ENCODE peak calls at places on chromosomes 2 and 18, in five cellular contexts. One of them, this sample, is unnamed.

GRCh38 chr2:111031546-111032484 is 88.9 kb upstream of the BCL2L11 start:
- DNase-seq in lower lobe of right lung: no peak
- DNase-seq in right cardiac atrium: no peak
- DNase-seq in dorsolateral prefrontal cortex: no peak
- DNase-seq in bronchial epithelial cell: no peak
- DNase-seq in this sample: no peak

GRCh38 chr2:17594533-17595391 is 54.3 kb downstream of the VSNL1 start:
- DNase-seq in lower lobe of right lung: no peak
- DNase-seq in dorsolateral prefrontal cortex: peak; percentile 52
- DNase-seq in right cardiac atrium: no peak
- DNase-seq in bronchial epithelial cell: no peak
- DNase-seq in this sample: no peak

GRCh38 chr2:218166791-218167190 is at the start of gene CXCR1:
- DNase-seq in bronchial epithelial cell: peak; percentile 75
- DNase-seq in dorsolateral prefrontal cortex: no peak
- DNase-seq in lower lobe of right lung: no peak
- DNase-seq in right cardiac atrium: no peak
- DNase-seq in this sample: peak; percentile 69

GRCh38 chr2:95181774-95182173 is 16.2 kb downstream of the ZNF2 start:
- DNase-seq in dorsolateral prefrontal cortex: no peak
- DNase-seq in bronchial epithelial cell: no peak
- DNase-seq in right cardiac atrium: no peak
- DNase-seq in lower lobe of right lung: no peak
- DNase-seq in this sample: no peak

GRCh38 chr2:11146076-11146475 is 9.2 kb upstream of the SLC66A3 start:
- DNase-seq in lower lobe of right lung: no peak
- DNase-seq in right cardiac atrium: no peak
- DNase-seq in bronchial epithelial cell: no peak
- DNase-seq in dorsolateral prefrontal cortex: no peak
- DNase-seq in this sample: no peak

GRCh38 chr2:112483047-112483473 is 1.1 kb downstream of the TTL start:
- DNase-seq in lower lobe of right lung: no peak
- DNase-seq in bronchial epithelial cell: peak; percentile 59
- DNase-seq in right cardiac atrium: no peak
- DNase-seq in dorsolateral prefrontal cortex: peak; percentile 53
- DNase-seq in this sample: peak; percentile 60

GRCh38 chr2:159124931-159125467 is 156.6 kb downstream of the TANC1 start:
- DNase-seq in right cardiac atrium: no peak
- DNase-seq in dorsolateral prefrontal cortex: no peak
- DNase-seq in lower lobe of right lung: no peak
- DNase-seq in bronchial epithelial cell: no peak
- DNase-seq in this sample: no peak

GRCh38 chr2:70674636-70675430 is 93.2 kb downstream of the ADD2 start:
- DNase-seq in lower lobe of right lung: no peak
- DNase-seq in dorsolateral prefrontal cortex: no peak
- DNase-seq in right cardiac atrium: no peak
- DNase-seq in bronchial epithelial cell: no peak
- DNase-seq in this sample: no peak

GRCh38 chr2:168468354-168468753 is 12.3 kb downstream of the CERS6 start:
- DNase-seq in dorsolateral prefrontal cortex: no peak
- DNase-seq in lower lobe of right lung: no peak
- DNase-seq in right cardiac atrium: no peak
- DNase-seq in bronchial epithelial cell: no peak
- DNase-seq in this sample: no peak

GRCh38 chr2:68225119-68225632 is 27.2 kb downstream of the PPP3R1 start:
- DNase-seq in bronchial epithelial cell: peak; percentile 42
- DNase-seq in right cardiac atrium: no peak
- DNase-seq in lower lobe of right lung: no peak
- DNase-seq in dorsolateral prefrontal cortex: no peak
- DNase-seq in this sample: no peak

GRCh38 chr2:96773922-96774321 is 13.2 kb downstream of the CNNM4 start:
- DNase-seq in dorsolateral prefrontal cortex: no peak
- DNase-seq in right cardiac atrium: no peak
- DNase-seq in lower lobe of right lung: peak; percentile 54
- DNase-seq in bronchial epithelial cell: no peak
- DNase-seq in this sample: peak; percentile 43

GRCh38 chr2:194566907-194567660 is 1089.9 kb upstream of the SLC39A10 start:
- DNase-seq in right cardiac atrium: no peak
- DNase-seq in dorsolateral prefrontal cortex: no peak
- DNase-seq in lower lobe of right lung: no peak
- DNase-seq in bronchial epithelial cell: no peak
- DNase-seq in this sample: no peak

GRCh38 chr2:153354406-153354805 is 124.2 kb downstream of the RPRM start:
- DNase-seq in bronchial epithelial cell: peak; percentile 20
- DNase-seq in right cardiac atrium: no peak
- DNase-seq in dorsolateral prefrontal cortex: no peak
- DNase-seq in lower lobe of right lung: no peak
- DNase-seq in this sample: no peak

GRCh38 chr2:179749210-179749609 is 112.2 kb downstream of the ZNF385B start:
- DNase-seq in lower lobe of right lung: no peak
- DNase-seq in dorsolateral prefrontal cortex: no peak
- DNase-seq in right cardiac atrium: no peak
- DNase-seq in bronchial epithelial cell: peak; percentile 6
- DNase-seq in this sample: no peak

GRCh38 chr18:22314001-22314400 is 103.7 kb downstream of the CTAGE1 start:
- DNase-seq in bronchial epithelial cell: no peak
- DNase-seq in right cardiac atrium: no peak
- DNase-seq in dorsolateral prefrontal cortex: no peak
- DNase-seq in lower lobe of right lung: no peak
- DNase-seq in this sample: no peak

GRCh38 chr18:74632088-74632679 is 34.5 kb downstream of the ZNF407 start:
- DNase-seq in right cardiac atrium: no peak
- DNase-seq in bronchial epithelial cell: no peak
- DNase-seq in lower lobe of right lung: no peak
- DNase-seq in dorsolateral prefrontal cortex: no peak
- DNase-seq in this sample: no peak
- H3K4me3 ChIP-seq in right cardiac atrium: no peak overlapping the region
- H3K4me3 ChIP-seq in bronchial epithelial cell: no peak overlapping the region
- H3K4me3 ChIP-seq in lower lobe of right lung: no peak overlapping the region
- H3K4me3 ChIP-seq in dorsolateral prefrontal cortex: no peak overlapping the region
- H3K4me3 ChIP-seq in this sample: no peak overlapping the region

GRCh38 chr2:66446924-66447323 is 12.0 kb downstream of the MEIS1 start:
- DNase-seq in lower lobe of right lung: no peak
- DNase-seq in right cardiac atrium: no peak
- DNase-seq in bronchial epithelial cell: no peak
- DNase-seq in dorsolateral prefrontal cortex: no peak
- DNase-seq in this sample: no peak
- H3K4me3 ChIP-seq in lower lobe of right lung: peak overlapping the region; percentile 71
- H3K4me3 ChIP-seq in right cardiac atrium: no peak overlapping the region
- H3K4me3 ChIP-seq in bronchial epithelial cell: no peak overlapping the region
- H3K4me3 ChIP-seq in dorsolateral prefrontal cortex: no peak overlapping the region
- H3K4me3 ChIP-seq in this sample: no peak overlapping the region

GRCh38 chr2:146934921-146935320 is 909.9 kb upstream of the ACVR2A start:
- DNase-seq in dorsolateral prefrontal cortex: no peak
- DNase-seq in right cardiac atrium: no peak
- DNase-seq in bronchial epithelial cell: no peak
- DNase-seq in lower lobe of right lung: no peak
- DNase-seq in this sample: no peak

GRCh38 chr2:146944601-146945000 is 900.2 kb upstream of the ACVR2A start:
- DNase-seq in bronchial epithelial cell: no peak
- DNase-seq in dorsolateral prefrontal cortex: no peak
- DNase-seq in right cardiac atrium: no peak
- DNase-seq in lower lobe of right lung: no peak
- DNase-seq in this sample: no peak

GRCh38 chr2:146940016-146940685 is 904.7 kb upstream of the ACVR2A start:
- DNase-seq in bronchial epithelial cell: no peak
- DNase-seq in dorsolateral prefrontal cortex: no peak
- DNase-seq in lower lobe of right lung: no peak
- DNase-seq in right cardiac atrium: no peak
- DNase-seq in this sample: no peak
- H3K4me3 ChIP-seq in bronchial epithelial cell: no peak overlapping the region
- H3K4me3 ChIP-seq in dorsolateral prefrontal cortex: no peak overlapping the region
- H3K4me3 ChIP-seq in lower lobe of right lung: no peak overlapping the region
- H3K4me3 ChIP-seq in right cardiac atrium: no peak overlapping the region
- H3K4me3 ChIP-seq in this sample: no peak overlapping the region

DNA sequence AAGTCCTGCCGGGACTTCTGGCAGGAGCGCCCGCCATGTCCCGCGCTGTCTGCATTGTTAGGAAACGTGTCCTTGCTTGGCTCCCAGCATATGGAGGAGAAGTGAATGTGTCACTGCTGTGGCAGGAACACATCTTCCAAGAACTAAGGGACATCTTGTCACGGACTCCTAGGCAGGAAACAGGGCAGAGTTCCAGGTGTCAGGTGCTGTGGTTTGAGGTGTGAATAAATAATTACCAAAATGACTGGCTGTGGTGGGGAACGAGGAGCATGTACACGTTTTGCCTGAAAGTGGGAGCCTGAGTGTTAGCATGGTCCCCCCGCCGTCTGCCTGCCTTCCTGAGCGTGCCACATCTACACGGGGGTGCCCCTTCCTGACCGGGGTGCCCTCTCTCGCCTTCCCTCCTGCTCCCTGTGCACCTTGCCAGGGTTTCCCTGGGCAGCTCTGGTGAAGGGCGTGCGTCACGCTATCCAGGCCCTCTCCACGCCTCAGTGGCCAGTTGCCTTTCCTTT is 237.5 kb downstream of the LDLRAD4 start:
- DNase-seq in lower lobe of right lung: no peak
- DNase-seq in dorsolateral prefrontal cortex: no peak
- DNase-seq in right cardiac atrium: no peak
- DNase-seq in bronchial epithelial cell: no peak
- DNase-seq in this sample: no peak
- H3K4me3 ChIP-seq in lower lobe of right lung: no peak overlapping the region
- H3K4me3 ChIP-seq in dorsolateral prefrontal cortex: no peak overlapping the region
- H3K4me3 ChIP-seq in right cardiac atrium: no peak overlapping the region
- H3K4me3 ChIP-seq in bronchial epithelial cell: no peak overlapping the region
- H3K4me3 ChIP-seq in this sample: no peak overlapping the region

GRCh38 chr2:143632751-143633374 is 503.6 kb downstream of the ARHGAP15 start:
- DNase-seq in dorsolateral prefrontal cortex: no peak
- DNase-seq in right cardiac atrium: no peak
- DNase-seq in bronchial epithelial cell: no peak
- DNase-seq in lower lobe of right lung: no peak
- DNase-seq in this sample: no peak
- H3K4me3 ChIP-seq in dorsolateral prefrontal cortex: no peak overlapping the region
- H3K4me3 ChIP-seq in right cardiac atrium: no peak overlapping the region
- H3K4me3 ChIP-seq in bronchial epithelial cell: no peak overlapping the region
- H3K4me3 ChIP-seq in lower lobe of right lung: no peak overlapping the region
- H3K4me3 ChIP-seq in this sample: no peak overlapping the region

DNA sequence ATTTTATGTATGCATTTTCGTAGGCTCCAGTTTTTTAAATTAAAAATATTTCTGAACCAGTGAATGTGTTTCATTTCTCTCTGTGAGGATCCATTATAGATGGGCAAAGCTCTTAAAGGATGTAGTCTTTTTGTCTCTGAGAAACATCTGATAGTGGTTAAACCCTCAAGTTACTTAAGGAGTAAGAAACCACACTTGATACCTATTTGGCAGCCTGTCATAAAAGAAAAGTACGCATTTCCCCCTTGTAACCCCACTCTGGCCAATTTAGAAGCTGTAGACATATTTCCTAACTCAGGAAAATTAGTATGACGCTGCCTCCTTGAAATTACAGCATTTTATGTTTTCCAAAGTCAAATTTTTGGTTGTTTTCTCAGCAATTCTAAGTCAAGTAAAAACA is 2.0 kb downstream of the STAT4 start:
- DNase-seq in lower lobe of right lung: no peak
- DNase-seq in bronchial epithelial cell: no peak
- DNase-seq in dorsolateral prefrontal cortex: no peak
- DNase-seq in right cardiac atrium: no peak
- DNase-seq in this sample: no peak
- H3K4me3 ChIP-seq in lower lobe of right lung: no peak overlapping the region
- H3K4me3 ChIP-seq in bronchial epithelial cell: no peak overlapping the region
- H3K4me3 ChIP-seq in dorsolateral prefrontal cortex: no peak overlapping the region
- H3K4me3 ChIP-seq in right cardiac atrium: no peak overlapping the region
- H3K4me3 ChIP-seq in this sample: no peak overlapping the region

DNA sequence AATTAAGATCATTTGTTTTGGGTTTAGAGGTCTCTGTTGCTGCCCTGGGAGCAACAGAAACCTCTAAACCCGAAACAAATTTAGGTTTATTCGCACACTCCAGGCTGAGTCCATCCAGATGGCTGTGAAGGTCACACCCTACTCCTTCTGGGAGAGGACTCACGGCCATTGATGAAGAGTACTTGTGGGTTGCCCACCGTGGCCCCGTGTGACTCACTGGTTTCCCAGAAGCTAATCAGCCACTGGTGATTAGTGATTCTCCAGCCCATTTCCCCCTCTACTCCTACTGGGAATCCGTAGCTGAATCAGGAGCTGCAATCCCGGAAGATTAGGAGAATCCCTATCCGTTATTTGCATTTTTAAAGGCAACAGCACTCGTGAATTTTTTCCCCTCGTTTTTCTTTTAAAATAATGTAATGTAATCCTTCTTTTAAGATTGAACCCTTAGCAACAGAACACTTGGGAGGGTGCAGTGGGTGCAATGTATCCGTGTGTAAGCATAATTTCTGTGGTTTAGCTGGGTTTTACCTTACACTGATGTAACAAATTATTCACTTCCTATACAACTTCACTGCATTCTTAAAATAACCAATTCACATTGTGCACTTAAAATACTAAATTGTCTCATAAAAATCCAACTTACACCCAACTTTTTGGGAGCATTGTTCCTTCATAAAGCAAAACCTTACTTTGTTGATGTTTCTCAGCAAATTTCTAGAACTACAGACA is 27.5 kb upstream of the EPAS1 start:
- DNase-seq in bronchial epithelial cell: no peak
- DNase-seq in dorsolateral prefrontal cortex: no peak
- DNase-seq in right cardiac atrium: peak; percentile 68
- DNase-seq in lower lobe of right lung: no peak
- DNase-seq in this sample: no peak
- H3K4me3 ChIP-seq in bronchial epithelial cell: no peak overlapping the region
- H3K4me3 ChIP-seq in dorsolateral prefrontal cortex: no peak overlapping the region
- H3K4me3 ChIP-seq in right cardiac atrium: no peak overlapping the region
- H3K4me3 ChIP-seq in lower lobe of right lung: no peak overlapping the region
- H3K4me3 ChIP-seq in this sample: no peak overlapping the region

GRCh38 chr18:13465476-13465875 is 246.9 kb downstream of the LDLRAD4 start:
- DNase-seq in right cardiac atrium: no peak
- DNase-seq in lower lobe of right lung: no peak
- DNase-seq in bronchial epithelial cell: no peak
- DNase-seq in dorsolateral prefrontal cortex: no peak
- DNase-seq in this sample: peak; percentile 69
- H3K4me3 ChIP-seq in right cardiac atrium: no peak overlapping the region
- H3K4me3 ChIP-seq in lower lobe of right lung: peak overlapping the region; percentile 34
- H3K4me3 ChIP-seq in bronchial epithelial cell: no peak overlapping the region
- H3K4me3 ChIP-seq in dorsolateral prefrontal cortex: no peak overlapping the region
- H3K4me3 ChIP-seq in this sample: peak overlapping the region; percentile 46

GRCh38 chr2:27250652-27251379 is 12.0 kb downstream of the SLC30A3 start:
- DNase-seq in lower lobe of right lung: no peak
- DNase-seq in right cardiac atrium: peak; percentile 22
- DNase-seq in dorsolateral prefrontal cortex: no peak
- DNase-seq in bronchial epithelial cell: no peak
- DNase-seq in this sample: no peak

GRCh38 chr2:27255187-27255586 is 7.7 kb downstream of the SLC30A3 start:
- DNase-seq in right cardiac atrium: no peak
- DNase-seq in dorsolateral prefrontal cortex: no peak
- DNase-seq in lower lobe of right lung: no peak
- DNase-seq in bronchial epithelial cell: no peak
- DNase-seq in this sample: no peak

GRCh38 chr2:27249077-27249890 is 13.6 kb downstream of the SLC30A3 start:
- DNase-seq in bronchial epithelial cell: no peak
- DNase-seq in right cardiac atrium: peak; percentile 15
- DNase-seq in dorsolateral prefrontal cortex: no peak
- DNase-seq in lower lobe of right lung: no peak
- DNase-seq in this sample: no peak

GRCh38 chr2:27249891-27250651 is 12.8 kb downstream of the SLC30A3 start:
- DNase-seq in lower lobe of right lung: peak; percentile 68
- DNase-seq in dorsolateral prefrontal cortex: no peak
- DNase-seq in right cardiac atrium: peak; percentile 86
- DNase-seq in bronchial epithelial cell: peak; percentile 27
- DNase-seq in this sample: peak; percentile 68

DNA sequence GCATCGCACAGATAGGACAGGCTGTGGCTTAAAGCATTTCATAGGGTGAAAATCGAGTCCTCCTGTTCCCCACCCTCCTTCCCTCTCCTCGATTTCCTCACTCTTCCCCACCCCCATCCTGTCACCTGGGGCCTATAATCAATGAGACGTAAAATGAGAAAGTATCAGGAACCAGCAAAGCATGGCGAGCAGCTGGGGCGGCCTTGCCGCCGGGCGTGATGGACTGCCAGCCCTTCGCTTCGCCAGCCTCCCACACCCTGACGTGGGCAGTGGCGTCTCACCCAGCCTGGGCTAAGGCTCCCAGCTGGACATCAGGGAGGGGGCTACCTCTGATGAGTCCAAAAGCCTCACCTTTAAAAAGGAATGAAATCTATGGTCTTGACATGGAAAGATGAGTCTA is 11.1 kb downstream of the SLC30A3 start:
- DNase-seq in right cardiac atrium: no peak
- DNase-seq in bronchial epithelial cell: no peak
- DNase-seq in dorsolateral prefrontal cortex: no peak
- DNase-seq in lower lobe of right lung: no peak
- DNase-seq in this sample: no peak
- H3K4me3 ChIP-seq in right cardiac atrium: no peak overlapping the region
- H3K4me3 ChIP-seq in bronchial epithelial cell: no peak overlapping the region
- H3K4me3 ChIP-seq in dorsolateral prefrontal cortex: no peak overlapping the region
- H3K4me3 ChIP-seq in lower lobe of right lung: no peak overlapping the region
- H3K4me3 ChIP-seq in this sample: no peak overlapping the region

This sample was measured in HL-60.